ENCODE peak calls at places on chromosomes 4 and X, in four cellular contexts. G is IMR-90, O is neuronal stem cell, N is H1. Z is an unnamed sample.

GRCh38 chrX:10722804-10723364 is 102.5 kb upstream of the MID1 start:
- DNase-seq in N (no peak), O (peak; percentile 39), G (peak; percentile 67), Z (peak; percentile 61)

GRCh38 chrX:43703211-43703791 is 47.2 kb downstream of the MAOA start:
- DNase-seq in N (no peak), G (peak; percentile 16), O (no peak), Z (no peak)

GRCh38 chr4:56247646-56248045 is 139.6 kb downstream of the AASDH start:
- DNase-seq in G (no peak), O (no peak), N (no peak), Z (no peak)

GRCh38 chr4:113474017-113474416 is 287.5 kb downstream of the CAMK2D start:
- DNase-seq in N (no peak), G (peak; percentile 82), O (no peak), Z (no peak)

GRCh38 chr4:158051401-158052235 is 121.2 kb downstream of the GASK1B start:
- DNase-seq in N (no peak), G (peak; percentile 94), O (no peak), Z (no peak)

GRCh38 chr4:99710681-99711345 is 53.2 kb upstream of the C4orf54 start:
- DNase-seq in N (no peak), O (no peak), G (peak; percentile 63), Z (no peak)

GRCh38 chrX:49829016-49829415 is at the start of gene PAGE4:
- DNase-seq in G (no peak), O (no peak), N (no peak), Z (peak; percentile 35)

GRCh38 chrX:71098302-71098701 is 2.7 kb downstream of the FOXO4 start:
- DNase-seq in G (peak; percentile 23), O (no peak), N (no peak), Z (peak; percentile 56)

GRCh38 chr4:57190651-57191481 is 80.7 kb upstream of the IGFBP7 start:
- DNase-seq in N (peak; percentile 57), G (peak; percentile 13), O (peak; percentile 47), Z (peak; percentile 84)

GRCh38 chr4:134189480-134189879 is 12.1 kb downstream of the PABPC4L start:
- DNase-seq in G (no peak), O (no peak), N (no peak), Z (no peak)

GRCh38 chr4:105145913-105146285 is 777 bp upstream of the TET2 start:
- DNase-seq in N (no peak), G (no peak), O (peak; percentile 17), Z (no peak)

GRCh38 chrX:97027384-97027922 is 143.7 kb downstream of the RPA4 start:
- DNase-seq in N (no peak), O (peak; percentile 60), G (peak; percentile 23), Z (peak; percentile 5)

GRCh38 chr4:147360301-147360700 is 120.6 kb upstream of the EDNRA start:
- DNase-seq in N (no peak), G (peak; percentile 92), O (no peak), Z (no peak)

GRCh38 chr4:73439445-73439844 is 3.4 kb downstream of the AFP start:
- DNase-seq in G (no peak), O (no peak), N (no peak), Z (no peak)

GRCh38 chrX:110004210-110004609 is 1.3 kb downstream of the TMEM164 start:
- DNase-seq in O (no peak), N (no peak), G (no peak), Z (peak; percentile 15)

GRCh38 chrX:15404712-15405111 is 20.5 kb upstream of the VEGFD start:
- DNase-seq in O (no peak), G (peak; percentile 36), N (no peak), Z (peak; percentile 0)

GRCh38 chr4:5797866-5798265 is 86.9 kb downstream of the EVC start:
- DNase-seq in G (no peak), O (no peak), N (no peak), Z (no peak)

GRCh38 chr4:101696276-101697010 is 94.1 kb upstream of the BANK1 start:
- DNase-seq in O (no peak), G (no peak), N (no peak), Z (no peak)

GRCh38 chrX:153443476-153444332 is 2.2 kb downstream of the TREX2 start:
- DNase-seq in G (no peak), N (no peak), O (no peak), Z (no peak)

GRCh38 chr4:125316781-125317525 is 2.2 kb downstream of the FAT4 start:
- DNase-seq in G (peak; percentile 35), O (peak; percentile 30), N (no peak), Z (peak; percentile 59)

GRCh38 chrX:154827624-154828408 is 6.6 kb downstream of the SMIM9 start:
- DNase-seq in O (no peak), N (no peak), G (no peak), Z (no peak)

DNA sequence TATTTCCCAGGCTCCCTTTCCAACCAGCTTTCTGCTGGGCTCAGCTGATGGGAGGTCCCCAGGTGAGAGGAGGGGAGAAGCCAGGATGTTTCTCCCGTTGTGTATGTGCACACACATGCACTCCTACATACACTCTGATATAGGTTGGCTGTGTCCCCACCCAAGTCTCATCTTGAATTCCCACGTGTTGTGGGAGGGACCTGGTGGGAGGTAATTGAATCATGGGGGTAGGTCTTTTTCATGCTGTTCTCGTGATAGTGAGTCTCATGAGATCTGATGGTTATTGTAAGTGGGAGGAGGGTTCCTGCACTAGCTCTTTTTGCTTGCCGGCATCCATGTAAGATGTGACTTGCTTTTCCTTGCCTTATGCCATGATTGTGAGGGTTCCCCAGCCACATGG is 11.7 kb upstream of the HTRA3 start:
- DNase-seq in G (no peak), O (no peak), N (no peak), Z (no peak)
- H3K79me1 ChIP-seq in G (no peaks in the 10 kb centered on the region), O (no peaks in the 10 kb centered on the region), N (no peaks in the 10 kb centered on the region), Z (no peaks in the 10 kb centered on the region)

GRCh38 chrX:351736-352135 is 33.1 kb upstream of the GTPBP6 start:
- DNase-seq in O (no peak), G (no peak), N (no peak), Z (no peak)

GRCh38 chrX:352181-352580 is 33.6 kb upstream of the GTPBP6 start:
- DNase-seq in N (no peak), O (no peak), G (no peak), Z (no peak)

GRCh38 chrX:350534-351321 is 32.1 kb upstream of the GTPBP6 start:
- DNase-seq in G (no peak), O (no peak), N (no peak), Z (no peak)

GRCh38 chrX:353566-354535 is 32.9 kb downstream of the PPP2R3B start:
- DNase-seq in G (no peak), N (no peak), O (no peak), Z (no peak)

GRCh38 chrX:352582-353314 is 34.0 kb downstream of the PPP2R3B start:
- DNase-seq in N (no peak), O (no peak), G (no peak), Z (no peak)
- H3K36me3 ChIP-seq in N (peaks cover 11% of the 10 kb centered on the region), O (peaks cover 62% of the 10 kb centered on the region), G (peaks cover 3% of the 10 kb centered on the region), Z (no peaks in the 10 kb centered on the region)

GRCh38 chr4:3364634-3365314 is 72.0 kb downstream of the RGS12 start:
- DNase-seq in O (no peak), N (no peak), G (no peak), Z (no peak)
- H3K79me1 ChIP-seq in O (peaks cover 16% of the 10 kb centered on the region), N (peaks cover 3% of the 10 kb centered on the region), G (peaks cover 72% of the 10 kb centered on the region), Z (peaks cover 3% of the 10 kb centered on the region)

DNA sequence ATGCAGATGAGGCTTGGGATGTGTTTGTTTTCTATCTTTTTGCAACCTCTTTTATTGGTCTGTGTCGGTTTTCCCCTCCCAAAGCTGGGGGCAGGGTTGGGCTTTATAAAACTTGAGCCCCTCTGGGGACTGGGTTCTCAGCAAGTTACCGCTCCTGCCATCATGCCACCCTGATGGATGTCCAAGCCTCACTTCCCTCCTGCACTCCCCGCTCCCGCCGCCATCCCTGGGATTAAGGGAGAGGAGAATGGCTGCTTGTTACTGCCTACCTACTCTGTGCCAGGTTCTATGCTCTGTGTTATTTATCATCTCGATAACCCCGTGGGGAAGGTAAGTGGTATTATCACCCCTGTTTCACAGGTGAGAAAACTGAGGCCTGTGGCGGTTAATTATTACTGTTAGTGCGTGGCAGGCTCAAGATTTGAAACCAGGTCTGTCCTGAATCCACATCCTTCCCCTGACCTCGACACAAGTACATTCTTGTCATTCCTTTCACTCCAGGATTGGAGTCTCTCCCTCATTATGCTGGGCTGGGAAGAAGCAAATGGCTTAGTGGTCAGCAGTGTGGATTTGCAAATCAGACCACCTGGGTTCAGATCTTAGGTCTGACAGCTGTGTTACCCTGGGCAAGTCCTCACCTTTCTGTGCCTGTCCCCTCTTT is 4.5 kb downstream of the UBA1 start:
- DNase-seq in O (no peak), G (peak; percentile 20), N (no peak), Z (peak; percentile 97)
- H3K36me3 ChIP-seq in O (peaks cover 83% of the 10 kb centered on the region), G (peaks cover 62% of the 10 kb centered on the region), N (peaks cover 64% of the 10 kb centered on the region), Z (peaks cover 18% of the 10 kb centered on the region)

DNA sequence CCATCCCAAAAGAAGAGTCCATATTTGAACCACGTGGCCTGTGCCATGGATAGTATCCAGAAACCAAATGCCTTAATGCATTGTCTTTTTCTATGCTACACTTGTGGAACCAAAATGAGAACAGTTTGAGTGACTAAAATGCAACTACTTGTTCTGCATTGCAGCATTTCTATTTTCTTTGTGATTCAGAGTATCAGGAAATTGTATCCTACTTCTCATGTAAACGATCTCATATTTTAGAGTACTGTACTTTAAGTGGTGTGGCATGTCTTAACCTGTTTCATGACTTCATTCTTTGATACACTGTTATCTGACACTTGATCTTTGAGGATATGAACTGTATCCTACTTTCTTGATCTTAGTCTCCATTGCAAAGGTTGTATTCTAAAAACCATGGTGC is 167.2 kb upstream of the WDR1 start:
- DNase-seq in G (no peak), O (no peak), N (no peak), Z (no peak)
- H3K79me1 ChIP-seq in G (no peaks in the 10 kb centered on the region), O (no peaks in the 10 kb centered on the region), N (no peaks in the 10 kb centered on the region), Z (no peaks in the 10 kb centered on the region)

GRCh38 chr4:882646-883045 is 49.5 kb downstream of the GAK start:
- DNase-seq in G (no peak), O (no peak), N (no peak), Z (no peak)
- H3K36me3 ChIP-seq in G (peaks cover 67% of the 10 kb centered on the region), O (peaks cover 93% of the 10 kb centered on the region), N (peaks cover 14% of the 10 kb centered on the region), Z (peaks cover 2% of the 10 kb centered on the region)

DNA sequence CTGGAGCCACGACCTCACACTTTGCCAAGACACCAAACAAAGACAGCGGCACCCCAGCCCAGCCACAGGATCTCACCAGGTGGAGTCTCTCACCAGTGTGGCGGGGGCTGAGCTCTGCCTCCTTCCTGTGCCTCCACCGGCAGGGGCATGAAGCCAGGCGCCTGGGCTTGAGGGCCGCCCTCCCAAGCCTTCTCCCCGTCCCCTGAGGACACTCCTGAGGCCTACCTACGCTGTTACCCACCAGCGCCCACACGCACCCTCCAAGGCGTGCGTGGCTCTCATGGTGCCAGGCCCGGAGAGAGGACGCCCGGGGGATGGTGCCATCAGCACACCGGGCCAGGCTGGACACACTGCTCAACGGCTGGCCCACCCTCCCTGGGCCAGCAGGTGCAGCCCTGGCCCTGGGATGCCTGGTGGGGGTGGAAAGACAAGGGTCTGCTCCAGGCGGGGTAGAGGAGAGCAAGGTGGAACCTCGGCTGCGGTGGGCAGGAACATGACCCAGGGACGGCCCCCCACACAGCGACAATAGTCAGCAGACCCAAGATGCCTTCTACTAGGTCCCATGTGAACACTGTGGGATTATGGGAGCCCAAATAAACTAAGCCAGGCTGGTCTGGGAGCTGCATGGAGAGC is 22.1 kb downstream of the NELFA start:
- DNase-seq in O (no peak), G (no peak), N (no peak), Z (no peak)
- H3K79me1 ChIP-seq in O (peaks cover 11% of the 10 kb centered on the region), G (peaks cover 9% of the 10 kb centered on the region), N (peaks cover 4% of the 10 kb centered on the region), Z (peaks cover 5% of the 10 kb centered on the region)